ENCODE peak calls at places on chromosomes 13 and 19, in five cellular contexts. X is ascending aorta; S is hypothalamus; L is CD4-positive, CD25-positive, alpha-beta regulatory T cell; P is dermis blood vessel endothelial cell. I is an unnamed sample.

GRCh38 chr19:44552324-44552723 is 22.8 kb upstream of the CEACAM20 start:
- DNase-seq in S (no peak), P (peak; percentile 64), X (no peak), L (no peak), I (no peak)

GRCh38 chr19:56971230-56971629 is 130.7 kb upstream of the PEG3 start:
- DNase-seq in X (no peak), L (no peak), P (no peak), S (no peak), I (no peak)

GRCh38 chr19:18002347-18002850 is 5.6 kb upstream of the ARRDC2 start:
- DNase-seq in L (no peak), X (no peak), P (no peak), S (no peak), I (no peak)

GRCh38 chr19:12676384-12676792 is 5.3 kb downstream of the DHPS start:
- DNase-seq in P (peak; percentile 90), S (peak; percentile 78), X (no peak), L (peak; percentile 73), I (peak; percentile 55)

GRCh38 chr13:73842621-73843020 is 291.6 kb downstream of the KLF12 start:
- DNase-seq in X (no peak), S (no peak), L (no peak), P (peak; percentile 74), I (peak; percentile 60)

GRCh38 chr13:113663934-113664333 is 3.1 kb upstream of the GRK1 start:
- DNase-seq in S (no peak), X (no peak), P (no peak), L (no peak), I (no peak)

GRCh38 chr13:105847532-105848295 is 687.7 kb downstream of the EFNB2 start:
- DNase-seq in S (no peak), L (no peak), X (no peak), P (no peak), I (peak; percentile 35)

GRCh38 chr19:40450664-40451063 is 6.5 kb upstream of the SERTAD3 start:
- DNase-seq in L (no peak), X (no peak), S (no peak), P (no peak), I (no peak)

GRCh38 chr13:110923777-110924638 is 9.1 kb upstream of the ANKRD10 start:
- DNase-seq in S (no peak), L (no peak), P (no peak), X (no peak), I (no peak)

GRCh38 chr13:53343345-53343744 is 314.7 kb downstream of the OLFM4 start:
- DNase-seq in L (no peak), S (no peak), P (no peak), X (no peak), I (no peak)

GRCh38 chr19:11304936-11305335 is 9.0 kb downstream of the TSPAN16 start:
- DNase-seq in L (no peak), X (no peak), P (no peak), S (no peak), I (no peak)

GRCh38 chr13:43006893-43007631 is 15.0 kb upstream of the EPSTI1 start:
- DNase-seq in S (no peak), L (no peak), X (no peak), P (no peak), I (no peak)

GRCh38 chr13:33078268-33078667 is 62.0 kb downstream of the KL start:
- DNase-seq in P (no peak), X (no peak), S (no peak), L (no peak), I (no peak)

GRCh38 chr19:55041627-55042343 is 3.7 kb upstream of the GP6 start:
- DNase-seq in S (no peak), L (peak; percentile 13), X (no peak), P (peak; percentile 57), I (peak; percentile 59)

GRCh38 chr19:54352546-54352945 is 12.2 kb downstream of the LAIR1 start:
- DNase-seq in P (no peak), L (no peak), X (no peak), S (no peak), I (no peak)

GRCh38 chr19:38003427-38004099 is 96.6 kb downstream of the SIPA1L3 start:
- DNase-seq in S (peak; percentile 80), X (no peak), L (no peak), P (peak; percentile 97), I (peak; percentile 97)

GRCh38 chr19:13091400-13092161 is 11.1 kb downstream of the LYL1 start:
- DNase-seq in X (peak; percentile 66), S (peak; percentile 79), P (peak; percentile 47), L (no peak), I (peak; percentile 64)

GRCh38 chr13:45826741-45827140 is 24.8 kb downstream of the SIAH3 start:
- DNase-seq in L (no peak), P (no peak), X (no peak), S (no peak), I (no peak)

GRCh38 chr19:17835182-17836006 is 12.4 kb downstream of the JAK3 start:
- DNase-seq in S (no peak), X (no peak), P (no peak), L (no peak), I (no peak)

GRCh38 chr19:44925114-44925891 is 10.9 kb downstream of the APOC1 start:
- DNase-seq in L (no peak), X (peak; percentile 69), P (no peak), S (peak; percentile 84), I (no peak)

GRCh38 chr19:17951151-17952040 is 15.5 kb upstream of the KCNN1 start:
- DNase-seq in P (no peak), X (no peak), L (no peak), S (no peak), I (no peak)

GRCh38 chr13:52127378-52127777 is 1.5 kb downstream of the NEK5 start:
- DNase-seq in L (no peak), P (no peak), S (no peak), X (no peak), I (no peak)

GRCh38 chr13:113203507-113204377 is 4.7 kb downstream of the PCID2 start:
- DNase-seq in X (no peak), L (no peak), S (no peak), P (no peak), I (no peak)

GRCh38 chr13:63198076-63198475 is 1782.4 kb upstream of the PCDH20 start:
- DNase-seq in P (no peak), S (no peak), L (no peak), X (no peak), I (no peak)

GRCh38 chr13:110479648-110480047 is 81.9 kb downstream of the RAB20 start:
- DNase-seq in L (no peak), S (no peak), P (no peak), X (no peak), I (no peak)

GRCh38 chr13:24706886-24707585 is 26.8 kb downstream of the ATP12A start:
- DNase-seq in S (no peak), P (no peak), L (no peak), X (no peak), I (no peak)

GRCh38 chr19:47564081-47564480 is 8.9 kb downstream of the ZNF541 start:
- DNase-seq in S (no peak), L (no peak), X (no peak), P (no peak), I (no peak)

GRCh38 chr19:54390942-54391577 is 24.2 kb upstream of the TTYH1 start:
- DNase-seq in P (peak; percentile 82), X (no peak), S (peak; percentile 34), L (peak; percentile 73), I (peak; percentile 36)

GRCh38 chr19:35018379-35018778 is 11.9 kb upstream of the SCN1B start:
- DNase-seq in P (no peak), L (no peak), X (no peak), S (no peak), I (no peak)

GRCh38 chr19:48918801-48919247 is 14.7 kb upstream of the DHDH start:
- DNase-seq in L (no peak), X (no peak), S (no peak), P (peak; percentile 32), I (no peak)

GRCh38 chr13:111165611-111166010 is 50.5 kb downstream of the ARHGEF7 start:
- DNase-seq in X (no peak), S (no peak), L (no peak), P (no peak), I (no peak)

GRCh38 chr13:75705395-75705794 is 69.3 kb downstream of the LMO7 start:
- DNase-seq in S (no peak), L (no peak), X (no peak), P (peak; percentile 68), I (no peak)

GRCh38 chr13:110553417-110553816 is 8.1 kb downstream of the RAB20 start:
- DNase-seq in S (no peak), P (no peak), X (no peak), L (no peak), I (no peak)

I was measured in dermis microvascular lymphatic vessel endothelial cell.